ENCODE peak calls at places on chromosomes 3 and 15, in seven cellular contexts. Y, J, A, F, H, X and V are unnamed samples.

GRCh38 chr3:107068980-107069379 is 308.3 kb upstream of the CCDC54 start:
- DNase-seq in H (no peak), J (peak), X (no peak), A (peak), F (no peak), Y (no peak), V (peak)

GRCh38 chr3:172655388-172655787 is 55.5 kb downstream of the NCEH1 start:
- DNase-seq in J (no peak), Y (no peak), F (no peak), H (no peak), X (no peak), A (no peak), V (no peak)

GRCh38 chr3:37761583-37761982 is 100.1 kb upstream of the CTDSPL start:
- DNase-seq in F (no peak), X (no peak), A (no peak), J (no peak), Y (no peak), H (no peak), V (no peak)

GRCh38 chr15:90708516-90708915 is 8.6 kb upstream of the BLM start:
- DNase-seq in J (no peak), H (no peak), Y (no peak), X (no peak), A (no peak), F (no peak), V (no peak)

GRCh38 chr15:48330045-48330840 is 986 bp upstream of the DUT start:
- DNase-seq in H (peak), F (no peak), J (no peak), Y (no peak), A (no peak), X (no peak), V (peak)

GRCh38 chr15:69415381-69415780 is 1.2 kb downstream of the KIF23 start:
- DNase-seq in X (no peak), H (peak), J (no peak), F (no peak), Y (no peak), A (no peak), V (peak)

GRCh38 chr3:50340404-50341329 is at the start of gene RASSF1:
- DNase-seq in A (no peak), H (peak), J (no peak), Y (peak), X (no peak), F (peak), V (peak)

GRCh38 chr15:85491663-85492062 is 111.3 kb downstream of the AKAP13 start:
- DNase-seq in J (no peak), X (no peak), Y (no peak), F (no peak), H (no peak), A (no peak), V (no peak)

GRCh38 chr15:53835309-53835708 is 75.8 kb upstream of the WDR72 start:
- DNase-seq in J (no peak), H (no peak), Y (no peak), X (no peak), F (no peak), A (no peak), V (no peak)

GRCh38 chr3:191051037-191051436 is 148.0 kb upstream of the OSTN start:
- DNase-seq in J (no peak), A (peak), Y (peak), H (peak), F (no peak), X (peak), V (peak)

GRCh38 chr3:40737343-40737742 is 212.6 kb downstream of the ZNF621 start:
- DNase-seq in J (no peak), A (no peak), X (no peak), H (no peak), Y (no peak), F (no peak), V (no peak)

GRCh38 chr3:26449996-26450395 is 172.6 kb upstream of the LRRC3B start:
- DNase-seq in Y (no peak), A (no peak), J (no peak), F (no peak), X (no peak), H (peak), V (no peak)

GRCh38 chr3:56930706-56931105 is 129.0 kb upstream of the ARHGEF3 start:
- DNase-seq in Y (no peak), X (no peak), A (peak), H (no peak), J (no peak), F (no peak), V (peak)

GRCh38 chr3:126528800-126529541 is 5.0 kb downstream of the CHST13 start:
- DNase-seq in Y (no peak), X (no peak), A (no peak), F (no peak), H (no peak), J (no peak), V (no peak)

GRCh38 chr3:9903238-9903624 is 583 bp downstream of the IL17RE start:
- DNase-seq in X (no peak), F (no peak), J (no peak), A (no peak), H (no peak), Y (no peak), V (peak)

GRCh38 chr15:68431792-68432401 is at the start of gene ITGA11:
- DNase-seq in J (peak), X (peak), A (peak), Y (peak), F (no peak), H (no peak), V (peak)

GRCh38 chr15:31062310-31062964 is 39.1 kb downstream of the TRPM1 start:
- DNase-seq in X (no peak), H (no peak), F (no peak), J (no peak), Y (peak), A (no peak), V (peak)

GRCh38 chr3:124034016-124034808 is 42.3 kb upstream of the ROPN1 start:
- DNase-seq in A (no peak), X (no peak), Y (no peak), H (peak), J (peak), F (no peak), V (peak)

GRCh38 chr3:106126016-106126525 is 257.3 kb upstream of the CBLB start:
- DNase-seq in F (no peak), H (no peak), Y (no peak), X (no peak), A (no peak), J (no peak), V (no peak)

GRCh38 chr3:51384730-51385473 is at the start of gene MANF:
- DNase-seq in X (peak), F (peak), H (peak), Y (peak), A (peak), J (peak), V (peak)

GRCh38 chr3:74057169-74057568 is 432.4 kb upstream of the PDZRN3 start:
- DNase-seq in X (no peak), F (no peak), J (no peak), H (no peak), Y (no peak), A (no peak), V (no peak)

GRCh38 chr3:46321461-46322104 is 32.3 kb upstream of the CCR2 start:
- DNase-seq in Y (peak), A (no peak), X (no peak), J (no peak), F (no peak), H (no peak), V (no peak)

GRCh38 chr3:117526485-117527079 is 817.0 kb downstream of the TUSC7 start:
- DNase-seq in X (no peak), Y (peak), H (peak), A (peak), J (no peak), F (no peak), V (peak)

GRCh38 chr15:100712226-100712625 is 109.8 kb downstream of the ASB7 start:
- DNase-seq in H (no peak), F (no peak), X (no peak), Y (no peak), J (no peak), A (no peak), V (no peak)

GRCh38 chr3:175258763-175259162 is 399.6 kb downstream of the NAALADL2 start:
- DNase-seq in J (no peak), Y (no peak), H (no peak), X (peak), F (no peak), A (peak), V (no peak)

GRCh38 chr3:27976933-27977332 is 254.8 kb upstream of the EOMES start:
- DNase-seq in Y (peak), X (no peak), J (no peak), H (peak), A (peak), F (no peak), V (peak)

GRCh38 chr15:99704444-99704838 is 28.8 kb downstream of the LYSMD4 start:
- DNase-seq in X (peak), Y (peak), H (peak), F (no peak), J (no peak), A (peak), V (peak)

GRCh38 chr3:58661836-58662235 is 4.7 kb downstream of the FAM3D start:
- DNase-seq in F (no peak), X (no peak), J (no peak), Y (no peak), H (no peak), A (no peak), V (no peak)